ENCODE peak calls at places on chromosomes 4 and X, in five cellular contexts. R is heart left ventricle, I is fibroblast of mammary gland, S is fibroblast of lung, U is colonic mucosa. E is an unnamed sample.

GRCh38 chr4:80219301-80220025 is 22.2 kb downstream of the PRDM8 start:
- DNase-seq in U (no peak), R (no peak), S (peak), I (peak), E (no peak)

GRCh38 chr4:143025111-143025704 is 159.5 kb upstream of the USP38 start:
- DNase-seq in I (peak), R (no peak), S (peak), U (no peak), E (peak)

GRCh38 chr4:169221662-169222061 is 49.1 kb downstream of the SH3RF1 start:
- DNase-seq in S (no peak), R (no peak), U (no peak), I (no peak), E (no peak)

GRCh38 chr4:174739576-174739975 is 89.5 kb downstream of the GLRA3 start:
- DNase-seq in U (no peak), I (no peak), S (no peak), R (no peak), E (no peak)

GRCh38 chr4:111641813-111642579 is 503.3 kb upstream of the FAM241A start:
- DNase-seq in S (peak), R (no peak), U (peak), I (peak), E (peak)

GRCh38 chr4:48780867-48781219 is 764 bp upstream of the FRYL start:
- DNase-seq in U (peak), R (no peak), S (peak), I (peak), E (peak)

GRCh38 chr4:173990879-173991231 is 292.6 kb downstream of the FBXO8 start:
- DNase-seq in S (no peak), R (peak), I (no peak), U (peak), E (peak)

GRCh38 chr4:7103599-7104365 is 35.9 kb upstream of the GRPEL1 start:
- DNase-seq in I (no peak), R (peak), U (peak), S (no peak), E (no peak)

GRCh38 chr4:6441758-6442157 is 30.7 kb downstream of the PPP2R2C start:
- DNase-seq in I (no peak), U (no peak), R (no peak), S (no peak), E (no peak)

GRCh38 chr4:39469429-39470077 is 10.7 kb downstream of the LIAS start:
- DNase-seq in I (peak), R (no peak), U (peak), S (peak), E (peak)

GRCh38 chr4:165415910-165416309 is 37.1 kb downstream of the CPE start:
- DNase-seq in I (no peak), R (no peak), S (no peak), U (no peak), E (no peak)

GRCh38 chrX:15617111-15617510 is 16.4 kb upstream of the ACE2 start:
- DNase-seq in U (no peak), I (peak), R (no peak), S (no peak), E (peak)

DNA sequence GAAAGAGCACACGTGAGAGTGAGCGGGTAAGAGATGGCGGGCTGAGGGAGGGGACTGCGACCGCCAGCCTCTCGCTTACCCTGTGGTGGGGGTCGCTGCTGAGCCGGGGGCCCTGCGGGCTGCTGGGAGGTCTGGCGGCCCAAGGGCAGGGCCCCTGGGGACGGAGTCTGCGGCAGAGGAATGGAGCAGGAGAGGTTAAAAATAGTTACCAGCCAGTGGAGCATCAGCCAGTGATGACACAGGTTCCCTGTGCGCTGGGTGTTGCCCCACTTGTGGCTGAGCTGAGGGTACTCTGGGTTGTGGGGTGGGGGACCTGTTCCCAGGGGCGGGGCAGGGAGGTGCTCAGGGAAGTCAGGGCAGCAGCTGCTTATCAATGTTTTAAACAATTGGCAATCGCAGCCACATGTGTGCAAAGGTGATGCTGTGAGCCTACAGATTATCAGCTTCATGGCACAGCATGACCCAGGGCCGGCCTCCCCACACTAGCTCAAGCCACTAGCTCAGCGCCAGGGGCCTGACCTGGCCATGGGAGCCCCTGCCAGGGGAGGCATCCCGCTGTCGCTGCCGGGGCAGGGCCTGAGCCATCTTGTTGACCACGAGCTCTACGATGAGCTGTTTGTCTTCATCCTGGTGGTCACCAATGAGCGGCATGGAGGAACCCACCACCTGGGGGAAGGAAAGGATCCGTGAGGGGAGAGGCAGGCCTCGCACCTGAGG is 7.5 kb upstream of the TIMP1 start:
- DNase-seq in U (no peak), I (no peak), R (no peak), S (no peak), E (no peak)
- H3K4me3 ChIP-seq in U (peak), I (no peak), R (peak), S (no peak), E (peak)

GRCh38 chr4:76250962-76251361 is 559 bp upstream of the FAM47E start:
- DNase-seq in R (no peak), U (peak), I (no peak), S (peak), E (no peak)

GRCh38 chr4:76256032-76256431 is 4.5 kb downstream of the FAM47E start:
- DNase-seq in S (no peak), I (no peak), U (no peak), R (no peak), E (no peak)

GRCh38 chr4:76253511-76253910 is 2.0 kb downstream of the FAM47E start:
- DNase-seq in I (no peak), R (no peak), U (no peak), S (no peak), E (no peak)

GRCh38 chr4:76252271-76252653 is 741 bp downstream of the FAM47E start:
- DNase-seq in U (no peak), S (no peak), R (no peak), I (no peak), E (no peak)

DNA sequence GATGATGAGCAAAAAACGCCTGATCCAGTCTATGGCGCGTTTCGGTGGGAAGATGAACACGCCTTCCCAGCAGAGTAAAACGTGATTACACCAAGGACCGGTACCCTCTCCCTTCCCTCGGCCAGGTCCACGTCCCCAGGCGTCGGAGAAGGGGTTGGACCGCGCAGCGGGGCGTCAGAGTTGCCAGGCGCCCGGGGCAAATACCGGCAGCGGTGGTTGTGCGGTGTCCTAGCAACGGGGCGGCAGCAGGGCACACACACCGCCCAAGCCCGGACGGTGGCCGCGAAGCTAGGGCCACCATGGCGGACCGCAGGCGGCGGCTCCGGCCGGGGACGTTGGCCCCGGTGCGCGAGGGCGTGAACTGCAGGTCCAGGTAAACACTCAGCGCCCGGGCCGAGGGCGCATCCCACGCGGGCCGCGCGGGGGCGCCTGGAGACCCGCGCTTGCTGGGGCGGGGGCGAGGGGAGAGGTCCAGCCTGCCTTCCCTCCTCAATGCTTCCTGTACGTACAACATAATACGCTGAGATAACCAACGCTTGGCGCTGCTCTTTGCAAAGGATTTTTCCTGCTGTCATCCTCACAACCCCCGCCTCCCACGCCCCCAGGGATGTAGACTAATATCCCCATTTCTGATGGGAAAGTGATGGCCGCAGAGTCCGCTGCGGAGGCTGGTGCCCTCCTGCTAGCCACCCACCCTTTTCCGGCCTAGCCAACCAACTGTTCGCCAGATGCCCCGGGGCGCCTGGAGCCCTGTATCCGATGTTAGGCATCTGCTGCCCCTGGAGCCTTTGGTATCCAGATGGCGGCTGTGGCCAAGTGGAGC is at the start of gene FAM47E:
- DNase-seq in I (peak), S (peak), R (peak), U (peak), E (peak)
- TF ChIP-seq CTCF in I (no peak), S (peak), R (peak), U (peak), E (peak)

GRCh38 chrX:24085133-24085532 is 30.4 kb downstream of the EIF2S3 start:
- DNase-seq in I (no peak), R (no peak), U (no peak), S (no peak), E (no peak)

GRCh38 chrX:24080670-24081069 is 25.9 kb downstream of the EIF2S3 start:
- DNase-seq in S (no peak), I (no peak), U (no peak), R (no peak), E (no peak)

GRCh38 chrX:24079405-24079804 is 24.6 kb downstream of the EIF2S3 start:
- DNase-seq in I (no peak), R (no peak), U (no peak), S (no peak), E (no peak)

GRCh38 chrX:24082446-24082845 is 27.7 kb downstream of the EIF2S3 start:
- DNase-seq in S (no peak), U (no peak), I (no peak), R (no peak), E (no peak)

DNA sequence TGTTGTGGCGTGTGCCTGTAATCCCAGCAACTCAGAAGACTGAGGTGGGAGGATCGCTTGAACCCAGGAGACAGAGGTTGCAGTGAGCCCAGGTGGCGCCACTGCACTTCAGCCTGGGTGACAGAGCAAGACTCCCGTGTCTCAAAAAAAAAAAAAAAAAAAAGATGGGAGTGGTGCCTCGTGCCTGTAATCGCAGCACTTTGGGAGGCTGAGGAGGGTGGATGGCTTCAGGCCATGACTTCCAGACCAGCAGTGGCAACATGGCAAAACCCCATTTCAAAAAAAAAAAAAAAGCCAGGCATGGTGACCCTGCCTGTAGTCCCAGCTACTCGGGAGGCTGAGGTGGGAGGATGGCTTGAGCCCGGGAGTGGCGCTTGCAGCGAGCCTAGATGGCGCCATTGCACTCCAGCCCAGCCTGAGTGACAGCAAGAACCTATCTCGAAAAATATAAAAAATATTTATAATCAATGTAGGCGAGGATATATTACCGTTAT is 27.0 kb downstream of the EIF2S3 start:
- DNase-seq in U (peak), R (peak), S (peak), I (peak), E (peak)
- H3K4me3 ChIP-seq in U (no peak), R (no peak), S (no peak), I (no peak), E (peak)

GRCh38 chr4:125750827-125751466 is 436.2 kb downstream of the FAT4 start:
- DNase-seq in I (peak), U (no peak), R (no peak), S (peak), E (peak)
- TF ChIP-seq CTCF in I (peak), U (no peak), R (peak), S (peak), E (peak)

DNA sequence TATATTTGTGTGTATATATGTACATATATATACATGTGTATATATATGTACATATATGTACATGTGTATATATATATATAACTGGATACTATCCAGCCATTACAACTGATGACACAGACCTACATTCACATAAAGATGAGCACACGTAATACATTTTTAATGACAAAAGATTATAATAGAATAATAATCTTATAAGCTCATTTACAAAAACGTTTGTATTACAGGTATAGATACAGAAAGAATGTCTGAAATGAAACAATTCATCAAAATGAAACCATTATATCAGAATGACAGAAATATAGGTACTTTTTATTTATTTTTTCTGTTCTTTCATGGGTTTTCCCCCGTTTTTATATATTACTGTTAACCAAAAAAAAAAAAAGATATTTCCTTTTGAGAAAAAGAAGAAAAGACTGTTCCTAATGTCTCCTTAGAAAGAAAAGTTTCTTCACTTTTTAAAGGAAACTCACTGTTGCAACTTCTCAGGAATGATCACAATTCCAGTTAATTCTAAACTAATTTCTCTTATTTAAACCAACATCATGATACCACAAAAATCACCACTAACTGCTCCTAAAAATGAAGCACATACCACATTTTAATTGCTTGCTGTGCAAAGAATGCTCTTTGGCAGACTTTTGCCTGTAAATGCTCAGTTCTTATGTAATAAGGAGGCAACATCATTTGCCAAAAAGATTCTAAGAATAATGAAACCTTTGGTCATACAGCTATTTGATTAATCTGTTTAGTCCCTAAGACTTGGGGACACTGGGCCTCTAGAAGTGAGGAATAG is 18.9 kb downstream of the LEF1 start:
- DNase-seq in R (no peak), S (peak), I (no peak), U (no peak), E (peak)
- H3K4me3 ChIP-seq in R (no peak), S (no peak), I (no peak), U (no peak), E (no peak)

E was measured in choroid plexus epithelial cell.